ENCODE peak calls at places on chromosome 12, in eight cellular contexts. O, A, C, R, T, P, Z and G are unnamed samples.

GRCh38 chr12:62263956-62264355 is 3.8 kb downstream of the USP15 start:
- DNase-seq in O (no peak), A (no peak), C (no peak), R (no peak), T (peak), P (no peak), Z (no peak), G (no peak)

GRCh38 chr12:33423706-33424105 is 15.9 kb downstream of the SYT10 start:
- DNase-seq in O (no peak), A (no peak), C (no peak), R (no peak), T (no peak), P (no peak), Z (no peak), G (no peak)

GRCh38 chr12:62677355-62677754 is 210.7 kb downstream of the MON2 start:
- DNase-seq in O (no peak), A (no peak), C (no peak), R (no peak), T (no peak), P (no peak), Z (no peak), G (no peak)

GRCh38 chr12:132339856-132340255 is 10.5 kb upstream of the GALNT9 start:
- DNase-seq in O (no peak), A (no peak), C (no peak), R (no peak), T (no peak), P (no peak), Z (no peak), G (no peak)

GRCh38 chr12:28941248-28941647 is 207.8 kb upstream of the FAR2 start:
- DNase-seq in O (no peak), A (no peak), C (no peak), R (no peak), T (no peak), P (no peak), Z (no peak), G (no peak)

GRCh38 chr12:42705863-42706262 is 116.3 kb upstream of the PRICKLE1 start:
- DNase-seq in O (no peak), A (no peak), C (peak), R (peak), T (no peak), P (no peak), Z (no peak), G (peak)

GRCh38 chr12:95733156-95733825 is 57.3 kb downstream of the NTN4 start:
- DNase-seq in O (no peak), A (no peak), C (no peak), R (no peak), T (no peak), P (peak), Z (no peak), G (no peak)

GRCh38 chr12:18427520-18427919 is 166.2 kb downstream of the PIK3C2G start:
- DNase-seq in O (no peak), A (no peak), C (no peak), R (no peak), T (no peak), P (no peak), Z (no peak), G (no peak)

GRCh38 chr12:102816816-102817434 is 100.1 kb downstream of the PAH start:
- DNase-seq in O (no peak), A (no peak), C (peak), R (no peak), T (no peak), P (peak), Z (no peak), G (no peak)

GRCh38 chr12:118607831-118608230 is 231.5 kb downstream of the SUDS3 start:
- DNase-seq in O (no peak), A (no peak), C (no peak), R (no peak), T (no peak), P (no peak), Z (no peak), G (no peak)

GRCh38 chr12:10454531-10454930 is 1.4 kb upstream of the KLRC1 start:
- DNase-seq in O (no peak), A (no peak), C (no peak), R (no peak), T (no peak), P (no peak), Z (no peak), G (no peak)

GRCh38 chr12:52630104-52630500 is 11.7 kb upstream of the KRT73 start:
- DNase-seq in O (no peak), A (no peak), C (no peak), R (peak), T (no peak), P (no peak), Z (no peak), G (no peak)

GRCh38 chr12:28708918-28709371 is 440.1 kb upstream of the FAR2 start:
- DNase-seq in O (no peak), A (no peak), C (no peak), R (peak), T (no peak), P (no peak), Z (no peak), G (peak)

GRCh38 chr12:4779749-4780148 is 59.5 kb downstream of the GALNT8 start:
- DNase-seq in O (no peak), A (no peak), C (no peak), R (no peak), T (no peak), P (no peak), Z (peak), G (no peak)

GRCh38 chr12:58346032-58346632 is 404.8 kb downstream of the ATP23 start:
- DNase-seq in O (no peak), A (no peak), C (peak), R (no peak), T (no peak), P (peak), Z (peak), G (no peak)

GRCh38 chr12:124972211-124972610 is 16.7 kb downstream of the DHX37 start:
- DNase-seq in O (no peak), A (no peak), C (no peak), R (no peak), T (no peak), P (no peak), Z (no peak), G (no peak)

GRCh38 chr12:120115692-120116442 is 686 bp downstream of the RAB35 start:
- DNase-seq in O (no peak), A (no peak), C (no peak), R (no peak), T (peak), P (peak), Z (peak), G (no peak)

GRCh38 chr12:11732023-11732422 is 82.5 kb downstream of the ETV6 start:
- DNase-seq in O (no peak), A (no peak), C (no peak), R (no peak), T (no peak), P (no peak), Z (no peak), G (no peak)

GRCh38 chr12:51345681-51346080 is 798 bp downstream of the CELA1 start:
- DNase-seq in O (no peak), A (no peak), C (no peak), R (no peak), T (no peak), P (no peak), Z (no peak), G (no peak)

GRCh38 chr12:104670439-104671406 is 214.0 kb downstream of the CHST11 start:
- DNase-seq in O (no peak), A (no peak), C (no peak), R (no peak), T (no peak), P (peak), Z (no peak), G (no peak)

GRCh38 chr12:40032433-40033259 is 73.2 kb downstream of the SLC2A13 start:
- DNase-seq in O (no peak), A (no peak), C (no peak), R (no peak), T (no peak), P (no peak), Z (no peak), G (no peak)

GRCh38 chr12:122096591-122097149 is 18.1 kb downstream of the MLXIP start:
- DNase-seq in O (no peak), A (no peak), C (no peak), R (no peak), T (no peak), P (no peak), Z (no peak), G (no peak)

GRCh38 chr12:132063491-132063890 is 80.6 kb downstream of the DDX51 start:
- DNase-seq in O (no peak), A (no peak), C (no peak), R (no peak), T (no peak), P (no peak), Z (no peak), G (no peak)

GRCh38 chr12:110458756-110459155 is 8.6 kb upstream of the ARPC3 start:
- DNase-seq in O (no peak), A (no peak), C (no peak), R (no peak), T (no peak), P (no peak), Z (no peak), G (no peak)

GRCh38 chr12:69556383-69556782 is 28.9 kb upstream of the CCT2 start:
- DNase-seq in O (no peak), A (no peak), C (no peak), R (no peak), T (no peak), P (no peak), Z (no peak), G (no peak)

GRCh38 chr12:50842637-50843493 is at the start of gene TMPRSS12:
- DNase-seq in O (no peak), A (no peak), C (no peak), R (no peak), T (no peak), P (no peak), Z (peak), G (no peak)

GRCh38 chr12:51924551-51925399 is 17.5 kb downstream of the ACVRL1 start:
- DNase-seq in O (no peak), A (no peak), C (no peak), R (peak), T (no peak), P (no peak), Z (no peak), G (no peak)

GRCh38 chr12:49357099-49357678 is 10.1 kb upstream of the SPATS2 start:
- DNase-seq in O (no peak), A (no peak), C (peak), R (no peak), T (no peak), P (peak), Z (no peak), G (no peak)

GRCh38 chr12:6950944-6951540 is at the start of gene PTPN6:
- DNase-seq in O (no peak), A (no peak), C (peak), R (no peak), T (peak), P (no peak), Z (no peak), G (no peak)

GRCh38 chr12:92158711-92159534 is 13.3 kb upstream of the BTG1 start:
- DNase-seq in O (no peak), A (no peak), C (no peak), R (no peak), T (no peak), P (no peak), Z (no peak), G (no peak)